ENCODE peak calls at places on chromosomes 4 and X, in seven cellular contexts. X, Q, I, K, W, Z and E are unnamed samples.

GRCh38 chrX:104195489-104196084 is 29.3 kb downstream of the FAM199X start:
- DNase-seq in K (no peak), I (no peak), X (no peak), Q (peak; percentile 4), Z (peak; percentile 45), W (no peak), E (peak; percentile 78)

GRCh38 chrX:65894138-65894537 is 145.7 kb downstream of the VSIG4 start:
- DNase-seq in K (no peak), Z (no peak), Q (no peak), I (no peak), W (no peak), X (no peak), E (no peak)

GRCh38 chr4:147576084-147576483 is 41.1 kb upstream of the TMEM184C start:
- DNase-seq in K (no peak), Z (no peak), W (no peak), X (no peak), I (no peak), Q (no peak), E (no peak)

GRCh38 chrX:109312757-109313156 is 169.1 kb downstream of the GUCY2F start:
- DNase-seq in Z (peak; percentile 10), I (no peak), Q (no peak), W (no peak), K (no peak), X (no peak), E (peak; percentile 16)

GRCh38 chr4:52103314-52103713 is 52.2 kb downstream of the SPATA18 start:
- DNase-seq in K (no peak), I (no peak), Q (no peak), X (no peak), Z (peak; percentile 63), W (no peak), E (peak; percentile 60)

GRCh38 chrX:16867947-16868346 is 2.2 kb downstream of the RBBP7 start:
- DNase-seq in Z (no peak), Q (no peak), K (no peak), X (no peak), I (no peak), W (no peak), E (peak; percentile 11)

GRCh38 chrX:39813631-39814246 is 284.0 kb downstream of the BCOR start:
- DNase-seq in Q (peak; percentile 51), X (no peak), I (peak; percentile 69), W (no peak), Z (peak; percentile 87), K (no peak), E (no peak)

GRCh38 chrX:130179170-130179569 is 7.4 kb downstream of the RAB33A start:
- DNase-seq in I (no peak), X (no peak), W (no peak), K (no peak), Q (no peak), Z (no peak), E (no peak)

GRCh38 chr4:140136509-140136908 is 17.5 kb downstream of the MAML3 start:
- DNase-seq in K (no peak), X (no peak), W (no peak), I (no peak), Z (peak; percentile 77), Q (no peak), E (no peak)

GRCh38 chrX:74835566-74835965 is 89.7 kb downstream of the NEXMIF start:
- DNase-seq in Z (no peak), I (no peak), Q (no peak), X (no peak), K (no peak), W (no peak), E (no peak)

GRCh38 chrX:153922932-153923857 is 2.9 kb downstream of the ARHGAP4 start:
- DNase-seq in I (peak; percentile 65), Z (peak; percentile 66), K (no peak), W (no peak), X (no peak), Q (peak; percentile 47), E (peak; percentile 66)

GRCh38 chr4:124903995-124904722 is 191.6 kb upstream of the ANKRD50 start:
- DNase-seq in Z (peak; percentile 72), Q (peak; percentile 21), W (no peak), I (peak; percentile 62), X (no peak), K (peak; percentile 17), E (peak; percentile 81)